ENCODE peak calls at places on chromosome 4, in ten cellular contexts. L is HepG2, Q is upper lobe of left lung, Y is lung, F is heart left ventricle, R is A549, P is esophagus muscularis mucosa, X is OCI-LY7, Z is astrocyte, M is stomach. D is an unnamed sample.
A peak's percentile ranks its signal among the peaks of the same experiment; 100 is the strongest.

GRCh38 chr4:13399257-13399656 is 84.9 kb downstream of the RAB28 start:
- DNase-seq in X (no peak), F (no peak), R (no peak), Y (no peak), L (no peak), Z (peak; percentile 32), Q (no peak), P (no peak), M (no peak), D (no peak)

GRCh38 chr4:156378053-156378665 is 424.5 kb upstream of the CTSO start:
- DNase-seq in L (peak; percentile 2), P (no peak), F (peak; percentile 13), X (peak; percentile 1), Y (no peak), Z (peak; percentile 55), R (no peak), M (no peak), Q (peak; percentile 21), D (no peak)

GRCh38 chr4:36399762-36400353 is 118.4 kb downstream of the DTHD1 start:
- DNase-seq in P (no peak), X (peak; percentile 15), Q (no peak), Y (no peak), F (no peak), R (no peak), M (no peak), Z (peak; percentile 7), L (peak; percentile 2), D (no peak)

GRCh38 chr4:37562592-37562991 is 123.6 kb downstream of the RELL1 start:
- DNase-seq in L (no peak), Y (no peak), F (no peak), Z (peak; percentile 62), Q (no peak), M (no peak), R (no peak), P (peak; percentile 3), X (no peak), D (no peak)

GRCh38 chr4:85489273-85489672 is 14.3 kb downstream of the ARHGAP24 start:
- DNase-seq in L (no peak), F (no peak), P (no peak), R (peak; percentile 54), X (no peak), Q (no peak), Z (peak; percentile 36), M (no peak), Y (no peak), D (no peak)

GRCh38 chr4:183738081-183738673 is 79.1 kb downstream of the TRAPPC11 start:
- DNase-seq in M (no peak), R (no peak), Y (no peak), Q (no peak), X (no peak), P (no peak), L (no peak), Z (peak; percentile 35), F (peak; percentile 44), D (no peak)

GRCh38 chr4:130336585-130337217 is 1240.7 kb downstream of the C4orf33 start:
- DNase-seq in R (no peak), Z (peak; percentile 9), Y (no peak), F (no peak), M (no peak), Q (no peak), P (no peak), X (peak; percentile 60), L (peak; percentile 2), D (no peak)

GRCh38 chr4:10747186-10747585 is 62.6 kb upstream of the CLNK start:
- DNase-seq in P (no peak), M (no peak), R (no peak), X (peak; percentile 16), F (no peak), Z (no peak), Q (no peak), L (no peak), Y (no peak), D (no peak)

GRCh38 chr4:176920694-176921093 is 128.0 kb upstream of the VEGFC start:
- DNase-seq in P (no peak), Y (no peak), M (no peak), L (no peak), Z (peak; percentile 77), F (no peak), Q (no peak), X (no peak), R (no peak), D (no peak)

GRCh38 chr4:168585168-168586091 is 88.6 kb downstream of the PALLD start:
- DNase-seq in P (no peak), Z (peak; percentile 64), R (peak; percentile 63), M (peak; percentile 77), L (peak; percentile 20), X (peak; percentile 4), Y (peak; percentile 80), F (peak; percentile 80), Q (peak; percentile 81), D (peak; percentile 61)

GRCh38 chr4:83910693-83911092 is 374.8 kb downstream of the GPAT3 start:
- DNase-seq in P (no peak), Z (no peak), R (no peak), L (no peak), F (no peak), X (no peak), Y (no peak), M (no peak), Q (no peak), D (no peak)

GRCh38 chr4:83906561-83906960 is 370.7 kb downstream of the GPAT3 start:
- DNase-seq in L (no peak), M (no peak), Y (no peak), X (no peak), P (no peak), R (no peak), Z (peak; percentile 31), Q (no peak), F (no peak), D (no peak)

DNA sequence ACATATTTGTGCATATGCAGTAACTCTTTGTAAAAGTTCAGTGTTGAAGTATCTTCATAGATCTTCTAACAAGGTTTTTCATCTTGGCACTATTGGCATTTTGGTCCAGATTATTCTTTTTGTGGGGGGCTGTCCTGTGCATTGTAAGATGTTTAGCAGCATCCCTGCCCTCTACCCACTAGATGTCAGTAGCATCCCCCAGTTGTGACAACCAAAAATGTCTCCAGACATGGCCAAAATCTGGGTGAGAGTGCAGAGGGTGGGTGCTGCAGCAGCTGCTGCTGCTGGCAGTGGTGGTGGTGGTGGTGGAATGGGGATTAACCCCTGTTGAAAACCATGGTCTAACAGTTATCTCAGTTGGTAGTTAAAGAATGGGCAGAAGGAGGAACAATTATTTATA is 370.0 kb downstream of the GPAT3 start:
- DNase-seq in P (no peak), L (peak; percentile 3), R (no peak), X (peak; percentile 5), Z (no peak), M (no peak), F (no peak), Y (no peak), Q (no peak), D (no peak)
- TF ChIP-seq CTCF in P (peak; percentile 46), L (peak; percentile 47), R (no peak), X (peak; percentile 72), Z (no peak), M (no peak), F (no peak), Y (no peak), Q (no peak), D (no peak)

GRCh38 chr4:123840232-123840631 is 443.6 kb downstream of the SPRY1 start:
- DNase-seq in M (no peak), R (no peak), P (no peak), Q (no peak), L (no peak), F (no peak), Z (no peak), Y (no peak), X (no peak), D (no peak)

GRCh38 chr4:123838426-123838825 is 441.8 kb downstream of the SPRY1 start:
- DNase-seq in Y (no peak), Q (no peak), F (no peak), R (no peak), L (no peak), M (no peak), Z (no peak), P (no peak), X (no peak), D (no peak)

GRCh38 chr4:123843137-123843536 is 446.5 kb downstream of the SPRY1 start:
- DNase-seq in M (no peak), R (no peak), Z (no peak), P (no peak), Q (no peak), Y (no peak), X (no peak), L (no peak), F (no peak), D (no peak)

GRCh38 chr4:123844374-123844773 is 447.8 kb downstream of the SPRY1 start:
- DNase-seq in L (no peak), M (no peak), P (no peak), Q (no peak), F (no peak), X (no peak), R (no peak), Y (no peak), Z (no peak), D (no peak)

GRCh38 chr4:123841431-123842121 is 445.0 kb downstream of the SPRY1 start:
- DNase-seq in R (no peak), M (no peak), L (no peak), Q (no peak), Y (no peak), X (no peak), P (no peak), Z (no peak), F (no peak), D (no peak)
- H3K27ac ChIP-seq in R (no peak overlapping the region), M (no peak overlapping the region), L (no peak overlapping the region), Q (no peak overlapping the region), Y (no peak overlapping the region), X (no peak overlapping the region), P (peak overlapping the region; percentile 44), Z (no peak overlapping the region), F (no peak overlapping the region), D (no peak overlapping the region)

GRCh38 chr4:120066525-120067333 is at the start of gene MAD2L1:
- DNase-seq in L (peak; percentile 97), Q (peak; percentile 100), P (peak; percentile 99), R (peak; percentile 84), X (peak; percentile 98), M (peak; percentile 99), Z (peak; percentile 92), Y (peak; percentile 98), F (peak; percentile 98), D (peak; percentile 99)

GRCh38 chr4:120066182-120066524 is 495 bp downstream of the MAD2L1 start:
- DNase-seq in L (peak; percentile 8), X (peak; percentile 88), R (peak; percentile 3), Y (no peak), P (no peak), M (no peak), Z (peak; percentile 58), F (no peak), Q (no peak), D (no peak)

GRCh38 chr4:120070191-120070590 is 3.5 kb upstream of the MAD2L1 start:
- DNase-seq in Y (no peak), Z (no peak), P (no peak), X (no peak), R (no peak), F (no peak), Q (no peak), L (no peak), M (no peak), D (no peak)

GRCh38 chr4:120071192-120071795 is 4.6 kb upstream of the MAD2L1 start:
- DNase-seq in R (peak; percentile 11), Z (peak; percentile 38), X (peak; percentile 73), Y (peak; percentile 36), L (peak; percentile 43), F (no peak), Q (peak; percentile 43), M (no peak), P (no peak), D (peak; percentile 25)
- TF ChIP-seq CTCF in R (peak; percentile 64), Z (peak; percentile 51), X (peak; percentile 87), Y (peak; percentile 58), L (peak; percentile 61), F (peak; percentile 67), Q (peak; percentile 42), M (peak; percentile 58), P (peak; percentile 71), D (peak; percentile 82)

GRCh38 chr4:153450545-153450917 is 15.6 kb upstream of the TMEM131L start:
- DNase-seq in Q (no peak), L (no peak), X (no peak), Z (no peak), F (no peak), M (no peak), Y (no peak), P (no peak), R (no peak), D (no peak)
- H3K27ac ChIP-seq in Q (no peak overlapping the region), L (no peak overlapping the region), X (peak overlapping the region; percentile 65), Z (no peak overlapping the region), F (no peak overlapping the region), M (no peak overlapping the region), Y (no peak overlapping the region), P (no peak overlapping the region), R (no peak overlapping the region), D (no peak overlapping the region)

D was measured in dorsolateral prefrontal cortex.